ENCODE peak calls at places on chromosomes 11 and 22, in five cellular contexts. F, S, Z, R and H are unnamed samples.
A peak's percentile ranks its signal among the peaks of the same experiment; 100 is the strongest.

GRCh38 chr11:70067591-70068341 is 10.4 kb upstream of the ANO1 start:
- DNase-seq in F (no peak), R (peak; percentile 64), S (no peak), Z (no peak), H (no peak)

GRCh38 chr11:28836285-28837081 is 728.3 kb downstream of the METTL15 start:
- DNase-seq in Z (no peak), F (no peak), S (peak; percentile 89), R (no peak), H (no peak)

GRCh38 chr11:121931748-121932352 is 184.2 kb downstream of the BLID start:
- DNase-seq in R (no peak), Z (no peak), S (no peak), F (no peak), H (no peak)

GRCh38 chr11:48210052-48210451 is 6.6 kb upstream of the OR4B1 start:
- DNase-seq in S (no peak), Z (no peak), F (no peak), R (no peak), H (no peak)

GRCh38 chr11:17828311-17828751 is 93.8 kb downstream of the KCNC1 start:
- DNase-seq in Z (no peak), S (peak; percentile 27), R (no peak), F (peak; percentile 26), H (peak; percentile 39)

GRCh38 chr22:25700996-25701815 is 40.8 kb upstream of the MYO18B start:
- DNase-seq in Z (no peak), R (no peak), S (no peak), F (peak; percentile 11), H (no peak)

GRCh38 chr11:8733847-8734246 is 51.3 kb downstream of the RPL27A start:
- DNase-seq in S (no peak), F (no peak), R (no peak), Z (no peak), H (no peak)

GRCh38 chr11:71453911-71454304 is 905 bp downstream of the NADSYN1 start:
- DNase-seq in F (no peak), R (no peak), Z (no peak), S (no peak), H (no peak)

GRCh38 chr22:19973551-19974183 is 32.0 kb upstream of the TXNRD2 start:
- DNase-seq in S (no peak), R (no peak), F (no peak), Z (no peak), H (no peak)

GRCh38 chr22:19975707-19976035 is 34.1 kb upstream of the TXNRD2 start:
- DNase-seq in Z (no peak), R (no peak), F (no peak), S (no peak), H (no peak)

GRCh38 chr22:19976671-19977070 is 35.1 kb upstream of the TXNRD2 start:
- DNase-seq in R (no peak), Z (no peak), F (no peak), S (no peak), H (no peak)

GRCh38 chr22:19974233-19974861 is 32.7 kb upstream of the TXNRD2 start:
- DNase-seq in F (peak; percentile 44), S (no peak), R (no peak), Z (no peak), H (no peak)

GRCh38 chr22:19974935-19975706 is 33.5 kb upstream of the TXNRD2 start:
- DNase-seq in F (no peak), Z (no peak), S (no peak), R (no peak), H (no peak)
- H3K27ac ChIP-seq in F (no peak overlapping the region), Z (peak overlapping the region; percentile 35), S (no peak overlapping the region), R (no peak overlapping the region), H (no peak overlapping the region)

GRCh38 chr11:62578541-62578940 is 4.8 kb upstream of the EEF1G start:
- DNase-seq in S (no peak), R (no peak), F (no peak), Z (peak; percentile 38), H (no peak)
- H3K27ac ChIP-seq in S (no peak overlapping the region), R (no peak overlapping the region), F (no peak overlapping the region), Z (no peak overlapping the region), H (no peak overlapping the region)

DNA sequence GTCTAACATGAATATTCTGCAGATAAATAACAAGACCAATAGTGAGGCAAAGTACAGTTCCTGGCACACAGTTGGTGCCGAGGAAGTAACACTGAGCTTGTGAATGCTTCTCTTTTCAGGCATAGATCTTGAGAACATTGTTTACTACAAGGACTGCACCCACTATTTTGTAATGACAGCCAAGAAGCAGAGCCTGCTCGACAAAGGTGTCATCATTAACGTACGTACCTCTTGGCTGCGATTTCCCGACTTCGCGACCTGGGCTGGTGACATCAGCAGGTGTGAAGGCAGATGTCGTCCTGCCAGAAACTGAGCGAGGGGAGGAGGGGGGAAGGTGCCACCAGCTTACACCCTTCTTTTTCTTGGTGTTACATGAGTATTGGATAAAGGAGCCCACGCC is 105.7 kb downstream of the MICAL2 start:
- DNase-seq in R (no peak), F (peak; percentile 76), Z (peak; percentile 81), S (no peak), H (no peak)
- H3K27ac ChIP-seq in R (peak overlapping the region; percentile 49), F (peak overlapping the region; percentile 75), Z (peak overlapping the region; percentile 52), S (no peak overlapping the region), H (peak overlapping the region; percentile 62)

GRCh38 chr11:14812776-14813175 is 79.3 kb downstream of the CYP2R1 start:
- DNase-seq in R (no peak), Z (no peak), S (no peak), F (no peak), H (no peak)

GRCh38 chr11:14803846-14804245 is 88.2 kb downstream of the CYP2R1 start:
- DNase-seq in R (no peak), F (no peak), S (no peak), Z (no peak), H (no peak)

GRCh38 chr11:14813506-14813905 is 78.5 kb downstream of the CYP2R1 start:
- DNase-seq in F (no peak), Z (no peak), S (no peak), R (no peak), H (no peak)

DNA sequence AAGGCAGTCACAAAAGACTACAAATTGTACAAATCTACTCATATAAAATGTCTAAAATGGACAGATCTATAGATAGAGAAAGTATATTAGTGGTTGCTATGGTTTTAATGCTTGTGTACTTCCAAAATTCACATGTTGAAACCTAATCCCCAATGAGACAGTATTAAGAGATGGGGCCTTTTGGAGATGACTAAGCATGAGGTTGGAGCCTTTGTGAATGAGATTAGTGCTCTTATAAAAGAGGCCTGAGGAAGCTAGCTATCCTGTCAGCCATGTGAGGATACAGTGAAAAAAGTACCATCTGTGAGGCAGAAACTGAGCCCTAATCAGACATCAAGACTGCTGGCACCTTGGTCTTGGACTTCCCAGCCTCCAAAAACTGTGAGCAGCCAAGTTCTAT is 82.6 kb downstream of the CYP2R1 start:
- DNase-seq in Z (no peak), R (no peak), F (no peak), S (no peak), H (no peak)
- H3K27ac ChIP-seq in Z (no peak overlapping the region), R (no peak overlapping the region), F (no peak overlapping the region), S (no peak overlapping the region), H (no peak overlapping the region)